ENCODE peak calls at places on chromosomes 2 and 18, in four cellular contexts. One of them, this sample, is unnamed.

GRCh38 chr18:46281185-46282176 is 177.3 kb downstream of the HAUS1 start:
- DNase-seq in left ventricle myocardium superior: peak; percentile 77
- DNase-seq in Daoy: peak; percentile 68
- DNase-seq in HepG2: peak; percentile 44
- DNase-seq in this sample: peak; percentile 82

GRCh38 chr2:153416071-153416470 is 62.5 kb downstream of the RPRM start:
- DNase-seq in left ventricle myocardium superior: no peak
- DNase-seq in Daoy: no peak
- DNase-seq in HepG2: no peak
- DNase-seq in this sample: no peak

GRCh38 chr2:46899053-46899452 is 16.6 kb downstream of the MCFD2 start:
- DNase-seq in left ventricle myocardium superior: no peak
- DNase-seq in Daoy: no peak
- DNase-seq in HepG2: no peak
- DNase-seq in this sample: no peak

GRCh38 chr2:46029332-46029811 is 267.8 kb upstream of the EPAS1 start:
- DNase-seq in left ventricle myocardium superior: no peak
- DNase-seq in Daoy: peak; percentile 58
- DNase-seq in HepG2: peak; percentile 46
- DNase-seq in this sample: no peak

GRCh38 chr2:98487806-98488189 is 43.1 kb downstream of the INPP4A start:
- DNase-seq in left ventricle myocardium superior: no peak
- DNase-seq in Daoy: no peak
- DNase-seq in HepG2: peak; percentile 66
- DNase-seq in this sample: peak; percentile 17

GRCh38 chr2:26033270-26033768 is 565 bp upstream of the RAB10 start:
- DNase-seq in left ventricle myocardium superior: peak; percentile 65
- DNase-seq in Daoy: no peak
- DNase-seq in HepG2: peak; percentile 82
- DNase-seq in this sample: no peak

GRCh38 chr2:174332607-174333001 is 2.1 kb upstream of the SP9 start:
- DNase-seq in left ventricle myocardium superior: no peak
- DNase-seq in Daoy: no peak
- DNase-seq in HepG2: no peak
- DNase-seq in this sample: no peak

GRCh38 chr2:155368934-155369333 is 670.4 kb downstream of the KCNJ3 start:
- DNase-seq in left ventricle myocardium superior: no peak
- DNase-seq in Daoy: no peak
- DNase-seq in HepG2: peak; percentile 12
- DNase-seq in this sample: no peak

GRCh38 chr2:215542690-215543089 is 106.8 kb upstream of the FN1 start:
- DNase-seq in left ventricle myocardium superior: no peak
- DNase-seq in Daoy: no peak
- DNase-seq in HepG2: no peak
- DNase-seq in this sample: no peak

GRCh38 chr18:55395811-55396210 is 192.2 kb downstream of the TCF4 start:
- DNase-seq in left ventricle myocardium superior: no peak
- DNase-seq in Daoy: no peak
- DNase-seq in HepG2: no peak
- DNase-seq in this sample: no peak

GRCh38 chr2:38380397-38381130 is 3.5 kb upstream of the ATL2 start:
- DNase-seq in left ventricle myocardium superior: no peak
- DNase-seq in Daoy: no peak
- DNase-seq in HepG2: peak; percentile 42
- DNase-seq in this sample: no peak

GRCh38 chr18:63073481-63073880 is 246.1 kb downstream of the BCL2 start:
- DNase-seq in left ventricle myocardium superior: no peak
- DNase-seq in Daoy: no peak
- DNase-seq in HepG2: peak; percentile 7
- DNase-seq in this sample: no peak

GRCh38 chr2:67666386-67667053 is 269.4 kb downstream of the ETAA1 start:
- DNase-seq in left ventricle myocardium superior: no peak
- DNase-seq in Daoy: no peak
- DNase-seq in HepG2: no peak
- DNase-seq in this sample: peak; percentile 80

GRCh38 chr2:75456111-75456510 is 104.6 kb downstream of the EVA1A start:
- DNase-seq in left ventricle myocardium superior: no peak
- DNase-seq in Daoy: peak; percentile 16
- DNase-seq in HepG2: no peak
- DNase-seq in this sample: no peak

GRCh38 chr2:10549196-10549595 is 101.1 kb upstream of the ODC1 start:
- DNase-seq in left ventricle myocardium superior: no peak
- DNase-seq in Daoy: no peak
- DNase-seq in HepG2: no peak
- DNase-seq in this sample: peak; percentile 43

GRCh38 chr2:179340678-179341077 is 76.0 kb upstream of the SESTD1 start:
- DNase-seq in left ventricle myocardium superior: no peak
- DNase-seq in Daoy: no peak
- DNase-seq in HepG2: peak; percentile 54
- DNase-seq in this sample: no peak

GRCh38 chr18:54671291-54671881 is 80.3 kb downstream of the DYNAP start:
- DNase-seq in left ventricle myocardium superior: no peak
- DNase-seq in Daoy: peak; percentile 6
- DNase-seq in HepG2: peak; percentile 19
- DNase-seq in this sample: no peak

GRCh38 chr2:25032094-25032493 is 9.8 kb upstream of the EFR3B start:
- DNase-seq in left ventricle myocardium superior: no peak
- DNase-seq in Daoy: no peak
- DNase-seq in HepG2: no peak
- DNase-seq in this sample: no peak

GRCh38 chr2:128362889-128363228 is 44.2 kb upstream of the HS6ST1 start:
- DNase-seq in left ventricle myocardium superior: no peak
- DNase-seq in Daoy: peak; percentile 24
- DNase-seq in HepG2: no peak
- DNase-seq in this sample: peak; percentile 90

GRCh38 chr2:20422679-20423271 is 24.1 kb upstream of the RHOB start:
- DNase-seq in left ventricle myocardium superior: peak; percentile 50
- DNase-seq in Daoy: peak; percentile 27
- DNase-seq in HepG2: peak; percentile 53
- DNase-seq in this sample: no peak

GRCh38 chr2:69196327-69197117 is 183.5 kb downstream of the ANTXR1 start:
- DNase-seq in left ventricle myocardium superior: no peak
- DNase-seq in Daoy: peak; percentile 12
- DNase-seq in HepG2: peak; percentile 75
- DNase-seq in this sample: no peak

GRCh38 chr2:12005886-12006681 is 259.7 kb downstream of the LPIN1 start:
- DNase-seq in left ventricle myocardium superior: peak; percentile 40
- DNase-seq in Daoy: peak; percentile 93
- DNase-seq in HepG2: no peak
- DNase-seq in this sample: peak; percentile 85

This sample was measured in kidney.